ENCODE peak calls at places on chromosomes 7 and 10, in four cellular contexts. D, L, Y and F are unnamed samples.
A peak's percentile ranks its signal among the peaks of the same experiment; 100 is the strongest.

GRCh38 chr10:86149264-86149663 is 217.3 kb downstream of the GRID1 start:
- DNase-seq in D (no peak), L (no peak), Y (no peak), F (no peak)

GRCh38 chr10:96270564-96270963 is 805 bp downstream of the BLNK start:
- DNase-seq in D (no peak), L (no peak), Y (no peak), F (no peak)

GRCh38 chr7:95104739-95105138 is 197.3 kb downstream of the PPP1R9A start:
- DNase-seq in D (no peak), L (peak; percentile 34), Y (no peak), F (no peak)

GRCh38 chr7:155754165-155754564 is 58.1 kb downstream of the SHH start:
- DNase-seq in D (no peak), L (no peak), Y (no peak), F (no peak)

GRCh38 chr7:45700556-45700955 is 126.4 kb downstream of the ADCY1 start:
- DNase-seq in D (no peak), L (no peak), Y (no peak), F (no peak)

GRCh38 chr7:155665957-155666287 is 21.5 kb downstream of the RBM33 start:
- DNase-seq in D (no peak), L (no peak), Y (peak; percentile 35), F (no peak)

GRCh38 chr7:2524808-2525140 is 5.2 kb downstream of the LFNG start:
- DNase-seq in D (no peak), L (no peak), Y (no peak), F (no peak)

GRCh38 chr10:77532068-77532467 is 105.5 kb downstream of the KCNMA1 start:
- DNase-seq in D (no peak), L (no peak), Y (no peak), F (no peak)

GRCh38 chr7:128940494-128941322 is 3.0 kb downstream of the IRF5 start:
- DNase-seq in D (peak; percentile 66), L (no peak), Y (no peak), F (no peak)

GRCh38 chr10:95304463-95304862 is 13.7 kb upstream of the PDLIM1 start:
- DNase-seq in D (no peak), L (no peak), Y (no peak), F (no peak)

GRCh38 chr7:118583651-118584050 is 359.1 kb downstream of the ANKRD7 start:
- DNase-seq in D (no peak), L (no peak), Y (no peak), F (no peak)

GRCh38 chr7:73728551-73728950 is 9.1 kb upstream of the STX1A start:
- DNase-seq in D (no peak), L (no peak), Y (no peak), F (no peak)

GRCh38 chr7:100102950-100103840 is 1.8 kb downstream of the AP4M1 start:
- DNase-seq in D (no peak), L (no peak), Y (peak; percentile 40), F (no peak)

GRCh38 chr10:70779685-70780369 is 5.3 kb downstream of the TBATA start:
- DNase-seq in D (no peak), L (no peak), Y (peak; percentile 55), F (no peak)

GRCh38 chr7:156963472-156963871 is 14.0 kb downstream of the NOM1 start:
- DNase-seq in D (no peak), L (no peak), Y (no peak), F (no peak)

GRCh38 chr7:101936612-101937231 is 119.3 kb downstream of the CUX1 start:
- DNase-seq in D (no peak), L (no peak), Y (peak; percentile 30), F (no peak)

GRCh38 chr7:163971-164881 is 28.1 kb upstream of the FAM20C start:
- DNase-seq in D (no peak), L (no peak), Y (no peak), F (no peak)

GRCh38 chr7:107989618-107990373 is 13.2 kb downstream of the LAMB1 start:
- DNase-seq in D (no peak), L (no peak), Y (no peak), F (no peak)

GRCh38 chr10:484441-484924 is 205.0 kb downstream of the DIP2C start:
- DNase-seq in D (no peak), L (no peak), Y (no peak), F (peak; percentile 51)

GRCh38 chr10:15526754-15527153 is 155.7 kb upstream of the FAM171A1 start:
- DNase-seq in D (no peak), L (no peak), Y (no peak), F (no peak)

GRCh38 chr7:57646901-57647246 is 196.9 kb downstream of the ZNF716 start:
- DNase-seq in D (no peak), L (no peak), Y (no peak), F (no peak)

GRCh38 chr7:88826222-88826621 is 30.7 kb upstream of the TEX47 start:
- DNase-seq in D (no peak), L (no peak), Y (no peak), F (no peak)

GRCh38 chr7:150790416-150791075 is 9.6 kb downstream of the TMEM176B start:
- DNase-seq in D (no peak), L (no peak), Y (no peak), F (no peak)

GRCh38 chr7:98655611-98656010 is 38.5 kb downstream of the NPTX2 start:
- DNase-seq in D (no peak), L (no peak), Y (no peak), F (no peak)

GRCh38 chr7:840001-840600 is 7.8 kb downstream of the SUN1 start:
- DNase-seq in D (no peak), L (no peak), Y (no peak), F (no peak)

GRCh38 chr10:33291053-33291592 is 43.3 kb downstream of the NRP1 start:
- DNase-seq in D (no peak), L (peak; percentile 43), Y (no peak), F (no peak)

GRCh38 chr7:11415101-11415500 is 416.9 kb downstream of the THSD7A start:
- DNase-seq in D (no peak), L (no peak), Y (no peak), F (no peak)

GRCh38 chr7:116984511-116984910 is 31.2 kb downstream of the ST7 start:
- DNase-seq in D (no peak), L (no peak), Y (no peak), F (no peak)

GRCh38 chr10:112959207-112959838 is 9.3 kb downstream of the TCF7L2 start:
- DNase-seq in D (no peak), L (no peak), Y (no peak), F (no peak)

GRCh38 chr7:2040893-2041270 is 191.9 kb downstream of the MAD1L1 start:
- DNase-seq in D (no peak), L (no peak), Y (no peak), F (no peak)

GRCh38 chr10:44650576-44651394 is 260.4 kb upstream of the TMEM72 start:
- DNase-seq in D (no peak), L (no peak), Y (no peak), F (no peak)

GRCh38 chr10:86940677-86941076 is 16.7 kb downstream of the MMRN2 start:
- DNase-seq in D (no peak), L (no peak), Y (no peak), F (no peak)

GRCh38 chr7:30309302-30309701 is 24.9 kb downstream of the ZNRF2 start:
- DNase-seq in D (no peak), L (no peak), Y (no peak), F (no peak)

GRCh38 chr10:44010873-44011602 is 362.4 kb upstream of the ZNF32 start:
- DNase-seq in D (peak; percentile 80), L (no peak), Y (no peak), F (no peak)

GRCh38 chr10:89302628-89303027 is 782 bp downstream of the IFIT2 start:
- DNase-seq in D (no peak), L (no peak), Y (no peak), F (no peak)

GRCh38 chr10:130333185-130333584 is 197.0 kb downstream of the GLRX3 start:
- DNase-seq in D (no peak), L (no peak), Y (no peak), F (no peak)

GRCh38 chr7:150799741-150800575 is at the start of gene TMEM176B:
- DNase-seq in D (no peak), L (no peak), Y (no peak), F (no peak)

GRCh38 chr7:90655566-90655965 is 59.4 kb downstream of the CDK14 start:
- DNase-seq in D (no peak), L (no peak), Y (no peak), F (no peak)
- TF ChIP-seq SP1 in D (no peak), L (no peak), Y (no peak), F (no peak)

GRCh38 chr7:35971133-35971995 is 170.5 kb downstream of the SEPTIN7 start:
- DNase-seq in D (no peak), L (no peak), Y (peak; percentile 10), F (no peak)
- TF ChIP-seq FOXK2 in D (no peak), L (no peak), Y (no peak), F (no peak)

DNA sequence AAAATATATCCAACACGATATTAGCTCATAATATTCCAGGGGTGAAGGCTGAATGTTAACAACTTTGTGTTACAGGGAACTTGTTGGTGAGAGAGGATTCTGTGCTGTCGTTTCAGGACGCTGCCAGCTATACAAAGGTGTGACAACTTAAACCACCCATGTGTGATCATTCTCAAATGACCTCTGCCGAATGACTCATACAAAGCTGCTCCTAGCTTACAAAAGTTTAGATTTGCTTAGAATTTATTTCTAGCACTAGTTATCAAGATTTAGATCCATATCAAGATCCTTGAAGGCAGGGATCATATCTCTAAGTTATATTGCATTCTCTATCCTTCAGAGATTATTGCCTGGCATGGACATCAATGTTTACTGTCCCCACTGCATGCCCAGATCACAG is 65.3 kb downstream of the COBL start:
- DNase-seq in D (no peak), L (no peak), Y (no peak), F (no peak)
- TF ChIP-seq SP1 in D (no peak), L (no peak), Y (no peak), F (no peak)

GRCh38 chr10:32141018-32141807 is 85.0 kb upstream of the KIF5B start:
- DNase-seq in D (no peak), L (no peak), Y (no peak), F (no peak)
- TF ChIP-seq FOXK2 in D (no peak), L (no peak), Y (no peak), F (no peak)

DNA sequence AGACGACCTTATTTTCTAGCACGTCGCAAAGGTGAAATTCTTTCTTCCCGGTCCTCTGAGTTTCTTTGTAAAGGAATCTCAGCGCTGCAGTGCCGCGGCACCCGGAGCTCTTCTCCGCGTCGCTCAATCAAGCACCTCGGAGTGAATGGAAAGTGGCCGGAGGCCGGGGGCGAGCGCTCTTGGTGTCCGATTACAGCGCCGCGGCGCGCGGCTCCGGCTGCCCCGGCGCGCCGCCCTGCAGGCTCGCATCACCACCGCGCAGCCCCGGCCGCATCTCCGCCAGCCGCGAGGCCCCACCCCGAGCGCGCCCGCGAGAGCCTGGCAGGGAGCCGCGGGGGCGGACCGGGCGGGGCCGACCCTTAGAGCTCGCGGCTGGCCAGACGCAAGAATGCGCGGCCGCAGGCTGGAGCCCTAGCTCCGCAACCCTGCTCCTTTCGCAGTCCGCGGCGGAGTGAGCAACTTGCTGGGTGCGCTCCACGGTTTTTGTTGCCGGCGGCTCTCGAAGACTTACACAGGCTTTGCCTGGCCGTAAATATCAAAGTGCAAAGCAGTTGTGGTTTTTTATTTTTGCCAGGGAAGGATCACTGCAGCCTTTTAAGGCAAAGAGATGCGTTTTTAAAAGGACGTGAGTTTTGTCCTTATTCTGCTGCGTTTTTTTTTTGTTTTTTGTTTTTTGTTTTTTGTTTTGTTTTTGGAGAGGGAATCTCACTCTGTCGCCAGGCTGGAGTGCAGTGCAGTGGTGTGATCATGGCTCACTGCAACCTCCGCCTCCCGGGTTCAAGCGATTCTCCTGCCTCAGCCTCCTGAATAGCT is at the start of gene SEMA3C:
- DNase-seq in D (no peak), L (peak; percentile 65), Y (peak; percentile 86), F (peak; percentile 82)
- TF ChIP-seq SP1 in D (no peak), L (no peak), Y (no peak), F (no peak)

GRCh38 chr10:99631496-99631895 is 11.3 kb upstream of the SLC25A28 start:
- DNase-seq in D (no peak), L (no peak), Y (no peak), F (no peak)
- TF ChIP-seq FOXK2 in D (no peak), L (no peak), Y (no peak), F (no peak)

GRCh38 chr10:59181668-59182067 is 5.2 kb downstream of the PHYHIPL start:
- DNase-seq in D (peak; percentile 17), L (peak; percentile 88), Y (no peak), F (peak; percentile 56)
- TF ChIP-seq SP1 in D (no peak), L (no peak), Y (no peak), F (no peak)